ENCODE peak calls at places on chromosome 17, in nine cellular contexts. J, N, R, W, O, B, A, I and U are unnamed samples.

GRCh38 chr17:6567528-6568185 is 11.3 kb upstream of the PITPNM3 start:
- DNase-seq in W (peak), B (no peak), O (no peak), J (no peak), A (no peak), I (no peak), N (no peak), R (no peak), U (no peak)

GRCh38 chr17:72618018-72618509 is 474.4 kb downstream of the SLC39A11 start:
- DNase-seq in A (peak), O (peak), R (peak), W (no peak), J (no peak), I (no peak), N (no peak), B (no peak), U (no peak)

GRCh38 chr17:17073627-17074521 is 31.6 kb downstream of the MPRIP start:
- DNase-seq in J (peak), O (no peak), N (no peak), W (peak), A (no peak), I (no peak), R (no peak), B (peak), U (no peak)

GRCh38 chr17:31216053-31216751 is 80.8 kb downstream of the OMG start:
- DNase-seq in A (no peak), N (peak), I (no peak), B (peak), R (peak), J (no peak), W (no peak), O (no peak), U (no peak)

GRCh38 chr17:27518048-27518447 is 61.8 kb downstream of the KSR1 start:
- DNase-seq in W (no peak), O (no peak), B (no peak), N (no peak), A (no peak), J (no peak), R (no peak), I (no peak), U (no peak)

GRCh38 chr17:48023408-48024148 is 14.0 kb downstream of the COPZ2 start:
- DNase-seq in B (no peak), W (peak), O (no peak), I (peak), A (peak), N (no peak), J (peak), R (peak), U (peak)

GRCh38 chr17:77124192-77124908 is 16.4 kb upstream of the SEC14L1 start:
- DNase-seq in R (peak), J (no peak), I (peak), O (no peak), B (peak), W (no peak), N (no peak), A (peak), U (no peak)

GRCh38 chr17:31418773-31419350 is 27.4 kb downstream of the RAB11FIP4 start:
- DNase-seq in W (no peak), I (no peak), J (no peak), A (no peak), O (no peak), B (no peak), R (no peak), N (no peak), U (no peak)

GRCh38 chr17:77556408-77557068 is 402.0 kb upstream of the TNRC6C start:
- DNase-seq in A (no peak), O (no peak), N (no peak), W (no peak), I (no peak), R (no peak), B (no peak), J (no peak), U (no peak)

GRCh38 chr17:39028690-39029089 is 61.5 kb upstream of the FBXO47 start:
- DNase-seq in W (no peak), N (no peak), B (no peak), A (no peak), I (no peak), J (no peak), R (no peak), O (no peak), U (no peak)

GRCh38 chr17:32310927-32311568 is 30.9 kb downstream of the C17orf75 start:
- DNase-seq in R (no peak), O (no peak), J (no peak), I (no peak), A (no peak), N (no peak), B (no peak), W (no peak), U (no peak)

GRCh38 chr17:1959871-1960569 is 65.1 kb downstream of the RTN4RL1 start:
- DNase-seq in J (peak), B (no peak), W (no peak), N (no peak), I (no peak), A (no peak), R (no peak), O (no peak), U (no peak)

GRCh38 chr17:35892091-35892637 is 12.0 kb upstream of the CCL5 start:
- DNase-seq in W (no peak), A (no peak), O (no peak), J (no peak), R (peak), N (peak), I (no peak), B (peak), U (no peak)

GRCh38 chr17:79924639-79924976 is 85.4 kb upstream of the CBX4 start:
- DNase-seq in I (no peak), N (no peak), A (no peak), R (no peak), O (no peak), J (no peak), W (no peak), B (no peak), U (no peak)
- TF ChIP-seq CTCF in I (no peak), N (no peak), A (no peak), R (no peak), O (no peak), J (no peak), W (no peak), B (no peak), U (no peak)

GRCh38 chr17:42098747-42099399 is 600 bp upstream of the ZNF385C start:
- DNase-seq in O (no peak), I (no peak), W (no peak), A (no peak), J (no peak), R (no peak), N (no peak), B (no peak), U (no peak)
- TF ChIP-seq CTCF in O (no peak), I (no peak), W (no peak), A (no peak), J (no peak), R (no peak), N (no peak), B (no peak), U (no peak)

GRCh38 chr17:71085238-71086033 is 916.1 kb downstream of the KCNJ2 start:
- DNase-seq in W (no peak), O (no peak), B (no peak), N (peak), R (peak), A (peak), I (no peak), J (no peak), U (no peak)
- TF ChIP-seq CTCF in W (no peak), O (no peak), B (peak), N (no peak), R (peak), A (peak), I (peak), J (peak), U (no peak)

DNA sequence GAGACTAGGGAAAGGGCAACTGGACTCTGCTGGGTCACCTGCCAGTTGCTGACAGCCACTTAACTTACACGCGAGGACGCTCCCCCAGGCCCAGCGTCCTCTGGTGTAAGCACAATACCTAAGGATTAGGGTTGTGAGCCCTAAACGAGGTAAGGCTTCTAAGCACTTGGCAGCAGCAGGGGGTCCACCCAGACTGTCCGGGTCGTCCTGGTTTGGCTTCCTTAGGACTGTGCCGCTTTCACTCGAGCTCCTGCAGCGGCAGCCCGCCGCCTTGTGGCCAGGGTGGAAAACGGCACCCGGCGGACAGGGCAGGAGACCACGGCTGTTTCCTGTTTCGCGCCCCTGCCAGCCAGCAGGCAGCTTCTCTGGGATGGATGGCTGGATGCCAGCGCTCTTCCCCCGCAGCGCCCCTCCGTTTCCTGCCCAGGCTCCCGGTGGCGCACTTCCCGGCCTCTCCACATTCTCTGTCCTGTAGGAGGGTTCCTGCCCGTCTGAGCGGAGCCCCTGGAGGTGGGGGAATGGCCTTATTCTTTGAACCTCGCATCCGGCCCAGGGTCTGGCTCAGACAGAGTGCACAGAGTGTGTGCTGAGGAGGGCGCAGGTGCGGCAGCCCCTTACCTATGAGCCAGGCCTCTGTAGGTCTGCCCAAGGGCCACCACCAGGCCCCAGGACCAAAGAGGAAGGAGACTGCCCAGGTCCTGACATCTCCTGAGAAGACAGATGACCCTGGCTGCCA is 47.0 kb upstream of the AMZ2 start:
- DNase-seq in A (peak), N (peak), R (peak), J (peak), W (peak), O (peak), I (peak), B (peak), U (peak)
- TF ChIP-seq CTCF in A (peak), N (peak), R (peak), J (peak), W (peak), O (peak), I (peak), B (peak), U (no peak)

DNA sequence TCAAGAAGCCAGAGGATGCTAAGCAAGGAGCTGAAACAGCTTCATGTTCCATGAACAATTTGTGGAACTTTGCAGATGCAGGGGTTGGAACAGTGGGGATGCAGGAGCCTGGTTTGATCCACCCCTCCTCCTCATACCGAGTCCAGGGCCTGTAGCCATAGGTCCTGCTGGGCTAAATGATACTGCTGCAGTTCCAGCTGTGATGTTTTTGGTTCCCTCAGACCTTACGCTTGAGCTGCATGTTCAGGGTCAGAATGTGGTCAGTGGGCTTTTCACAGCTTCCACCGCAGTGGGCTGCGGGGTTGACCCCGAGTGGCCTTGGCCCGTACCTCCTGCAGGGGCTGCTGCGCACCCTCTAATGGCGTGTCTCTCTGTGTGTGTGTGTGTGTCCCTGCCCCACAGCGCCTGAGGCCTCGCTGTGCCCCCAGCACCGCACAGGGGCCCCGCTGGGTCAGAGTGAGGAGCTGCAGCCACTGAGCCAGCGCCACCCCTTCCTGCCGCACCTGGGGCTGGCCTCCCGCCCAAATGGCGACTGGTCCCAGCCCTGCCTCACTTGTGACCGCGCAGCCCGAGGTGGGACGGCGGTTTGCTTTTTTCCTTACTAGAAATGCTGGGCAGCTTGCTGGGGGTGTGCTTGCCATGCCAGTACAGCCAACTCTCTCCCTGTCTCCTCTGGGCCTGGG is 48.2 kb downstream of the EPN2 start:
- DNase-seq in I (no peak), O (no peak), N (no peak), R (no peak), A (no peak), B (no peak), J (no peak), W (no peak), U (no peak)
- TF ChIP-seq CTCF in I (no peak), O (no peak), N (no peak), R (no peak), A (no peak), B (no peak), J (no peak), W (no peak), U (no peak)

DNA sequence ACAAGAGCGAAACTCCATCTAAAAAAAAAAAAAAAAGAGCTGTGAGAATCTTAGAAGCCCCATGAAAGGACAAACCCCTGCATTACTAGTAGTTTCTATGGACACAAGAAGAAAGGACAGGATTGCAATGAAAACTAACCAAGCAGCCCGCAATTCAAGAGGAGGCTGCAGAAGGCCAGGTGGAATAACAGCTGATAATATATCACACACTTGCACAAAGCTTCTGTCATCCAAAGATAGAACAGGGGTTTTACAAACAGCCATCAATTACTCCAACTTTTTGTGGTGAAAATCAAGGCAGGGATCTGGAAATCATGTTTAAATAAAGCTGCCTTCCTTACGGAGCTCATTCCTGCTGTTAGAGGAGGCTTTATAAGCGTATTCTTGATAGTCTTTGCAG is 23.2 kb upstream of the TMEM94 start:
- DNase-seq in I (no peak), W (no peak), R (no peak), B (no peak), J (no peak), N (no peak), O (no peak), A (no peak), U (no peak)
- TF ChIP-seq CTCF in I (no peak), W (no peak), R (no peak), B (no peak), J (no peak), N (no peak), O (no peak), A (no peak), U (no peak)

GRCh38 chr17:9470171-9470570 is 105.4 kb downstream of the STX8 start:
- DNase-seq in R (no peak), I (no peak), A (no peak), W (no peak), N (peak), B (no peak), O (no peak), J (no peak), U (no peak)

GRCh38 chr17:9465216-9465921 is 110.3 kb downstream of the STX8 start:
- DNase-seq in A (no peak), N (no peak), R (no peak), W (no peak), B (peak), J (no peak), I (no peak), O (no peak), U (no peak)

GRCh38 chr17:9468532-9468931 is 107.1 kb downstream of the STX8 start:
- DNase-seq in R (no peak), N (no peak), J (no peak), O (no peak), A (peak), I (no peak), W (no peak), B (no peak), U (no peak)

GRCh38 chr17:9468937-9469336 is 106.7 kb downstream of the STX8 start:
- DNase-seq in O (no peak), R (no peak), W (no peak), J (no peak), I (no peak), N (no peak), B (no peak), A (no peak), U (no peak)

DNA sequence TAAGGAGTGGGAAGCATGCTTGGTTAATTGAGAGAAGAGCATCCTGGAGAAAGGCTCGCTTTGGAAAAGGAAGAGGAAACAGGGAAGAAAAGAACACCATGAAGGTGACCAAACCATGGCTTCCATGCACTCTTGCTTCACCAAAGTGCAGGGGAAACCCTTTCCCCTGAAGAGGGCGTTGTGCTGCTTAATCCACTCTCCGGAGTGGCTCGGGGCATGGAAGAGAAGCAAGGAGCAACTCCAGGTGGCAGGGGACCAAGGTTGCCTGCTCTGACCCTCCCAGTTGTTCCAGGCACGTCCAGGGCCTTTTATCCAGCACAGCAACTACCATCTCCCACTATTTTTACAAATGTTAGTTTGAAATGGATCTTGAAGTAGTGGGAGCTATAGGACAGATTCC is 108.1 kb downstream of the STX8 start:
- DNase-seq in R (no peak), O (no peak), A (no peak), B (no peak), I (no peak), W (no peak), J (no peak), N (no peak), U (no peak)
- TF ChIP-seq CTCF in R (no peak), O (no peak), A (no peak), B (peak), I (no peak), W (no peak), J (no peak), N (no peak), U (no peak)

DNA sequence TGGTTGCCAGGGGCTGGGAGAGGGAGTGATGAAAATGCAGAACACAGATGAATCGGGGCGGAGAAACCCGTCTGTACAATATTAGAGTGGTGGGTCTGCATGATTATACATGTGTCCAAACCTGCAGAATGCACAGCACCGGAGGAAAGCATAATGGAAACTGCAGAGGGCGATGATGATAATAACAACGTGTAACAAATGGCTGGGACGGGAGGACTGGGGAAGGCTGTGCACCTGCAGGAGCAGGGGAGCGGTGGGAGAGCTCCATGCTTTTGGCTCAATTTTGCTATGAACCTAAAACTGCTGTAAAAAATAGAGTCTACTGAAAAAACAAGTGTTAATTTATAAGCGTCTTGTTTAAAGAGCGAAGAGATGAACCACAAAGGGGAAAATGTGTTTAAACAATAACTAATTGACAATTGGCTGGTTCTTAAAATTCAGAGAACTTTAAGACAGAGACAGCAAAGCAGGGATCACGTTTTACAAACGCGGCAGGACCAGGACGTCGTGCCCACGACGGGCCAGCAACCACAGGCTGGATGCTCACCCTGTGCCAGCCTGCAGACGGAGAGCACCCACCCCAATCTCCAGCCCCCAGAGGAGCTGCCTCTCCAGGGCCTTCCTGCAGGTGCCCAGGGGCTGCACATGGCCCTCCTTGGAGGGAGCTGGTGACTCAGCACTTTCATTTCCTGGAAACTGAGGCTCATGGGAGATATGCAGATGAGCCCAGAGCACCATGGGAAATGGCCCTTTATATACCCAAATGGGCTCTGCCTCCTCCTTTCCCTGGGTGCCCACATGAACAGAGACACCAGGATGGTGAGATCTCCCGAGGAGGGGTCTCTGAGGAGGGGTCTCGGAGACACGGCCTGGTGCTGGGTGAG is at the start of gene TEX19:
- DNase-seq in R (peak), O (no peak), B (no peak), J (no peak), I (no peak), N (no peak), A (no peak), W (no peak), U (no peak)
- TF ChIP-seq CTCF in R (no peak), O (no peak), B (no peak), J (no peak), I (no peak), N (no peak), A (no peak), W (no peak), U (no peak)

GRCh38 chr17:82129095-82129494 is 31.1 kb upstream of the FASN start:
- DNase-seq in N (no peak), W (no peak), O (no peak), J (no peak), I (no peak), B (no peak), A (no peak), R (no peak), U (no peak)
- TF ChIP-seq CTCF in N (peak), W (no peak), O (no peak), J (no peak), I (no peak), B (peak), A (no peak), R (no peak), U (no peak)